ENCODE peak calls at places on chromosomes 7 and 10, in four cellular contexts. U is GM12878, X is HepG2, S is K562. N is an unnamed sample.

GRCh38 chr10:7529638-7530037 is 118.8 kb upstream of the SFMBT2 start:
- DNase-seq in U (no peak), X (peak), S (no peak), N (peak)

GRCh38 chr10:5563991-5564536 is 39.3 kb downstream of the CALML3 start:
- DNase-seq in U (no peak), X (no peak), S (peak), N (no peak)

GRCh38 chr10:68565658-68566057 is 5.5 kb downstream of the TET1 start:
- DNase-seq in U (no peak), X (no peak), S (peak), N (no peak)

GRCh38 chr7:142822714-142823113 is 32.2 kb upstream of the EPHB6 start:
- DNase-seq in U (no peak), X (no peak), S (no peak), N (no peak)

GRCh38 chr7:2560175-2560695 is 1.5 kb downstream of the IQCE start:
- DNase-seq in U (no peak), X (no peak), S (no peak), N (no peak)

GRCh38 chr7:51286392-51286791 is 30.2 kb downstream of the COBL start:
- DNase-seq in U (no peak), X (no peak), S (no peak), N (no peak)

GRCh38 chr7:18762189-18762588 is 266.6 kb downstream of the HDAC9 start:
- DNase-seq in U (no peak), X (no peak), S (no peak), N (no peak)

GRCh38 chr7:100835903-100836811 is 8.8 kb upstream of the EPHB4 start:
- DNase-seq in U (no peak), X (no peak), S (no peak), N (peak)

GRCh38 chr7:122307228-122307619 is 2.7 kb upstream of the FEZF1 start:
- DNase-seq in U (no peak), X (no peak), S (no peak), N (peak)

GRCh38 chr7:131556055-131556911 is at the start of gene PODXL:
- DNase-seq in U (no peak), X (no peak), S (peak), N (peak)

GRCh38 chr7:131555565-131556054 is 818 bp downstream of the PODXL start:
- DNase-seq in U (no peak), X (no peak), S (no peak), N (no peak)

GRCh38 chr7:131557521-131558385 is 1.3 kb upstream of the PODXL start:
- DNase-seq in U (no peak), X (no peak), S (no peak), N (peak)

GRCh38 chr7:131554880-131555516 is 1.4 kb downstream of the PODXL start:
- DNase-seq in U (no peak), X (no peak), S (no peak), N (no peak)

DNA sequence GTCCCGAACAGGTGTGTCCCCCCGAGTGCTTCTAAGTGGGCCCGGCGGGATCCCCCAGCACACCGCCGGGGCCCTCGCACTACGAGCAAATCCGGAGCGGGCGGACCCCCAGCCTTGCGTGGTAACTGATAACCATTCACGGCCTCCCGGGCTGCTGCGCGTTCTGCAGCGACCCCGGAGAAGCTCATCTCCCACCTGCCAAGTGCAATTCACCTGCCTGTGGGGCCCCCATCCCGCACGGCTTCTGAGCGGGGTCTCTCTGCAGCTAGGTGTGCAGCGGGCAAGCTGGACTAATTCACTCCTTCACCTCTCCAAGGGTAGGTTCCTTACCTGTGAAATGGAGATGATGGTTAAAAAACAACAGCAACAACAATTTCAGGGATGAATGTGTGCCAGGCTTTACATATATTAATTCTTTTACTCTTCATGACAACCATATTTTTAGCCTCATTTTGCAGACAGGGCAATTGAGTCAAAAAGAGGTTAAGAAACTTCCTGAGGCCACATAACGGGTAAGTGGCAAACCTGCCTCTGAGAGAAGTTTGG is 557 bp upstream of the PODXL start:
- DNase-seq in U (no peak), X (no peak), S (no peak), N (peak)
- TF ChIP-seq TCF7 in U (no peak), X (no peak), S (no peak), N (no peak)

DNA sequence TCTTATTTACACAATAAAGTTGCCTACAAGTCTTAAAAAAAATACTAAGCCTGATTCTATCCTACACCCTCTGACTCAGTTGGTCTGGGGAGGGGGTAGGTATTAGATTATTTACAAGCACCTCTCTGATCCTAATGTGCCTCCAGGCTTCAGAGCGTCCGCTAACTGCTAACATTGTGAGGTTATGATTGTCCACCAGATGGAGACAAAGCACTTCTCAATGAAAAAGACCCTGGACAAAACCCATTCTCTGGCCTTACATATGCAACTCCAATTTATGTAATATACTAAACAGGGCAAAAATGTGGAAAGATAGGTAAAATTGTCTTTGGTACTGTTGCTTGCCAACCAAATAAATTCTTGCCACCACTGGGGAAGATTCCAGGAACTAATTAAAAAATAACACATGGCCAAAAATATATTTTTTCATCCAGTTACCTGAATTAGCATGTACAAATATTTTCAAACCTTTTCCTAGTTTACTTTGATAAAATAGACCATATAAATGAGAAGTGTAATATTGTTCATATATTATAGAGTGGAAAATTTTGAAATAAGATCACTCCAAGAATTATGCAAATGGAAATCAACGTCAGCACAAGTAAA is 92.4 kb downstream of the KIF20B start:
- DNase-seq in U (peak), X (peak), S (peak), N (no peak)
- TF ChIP-seq TCF7 in U (no peak), X (no peak), S (no peak), N (no peak)

GRCh38 chr10:88187472-88187871 is 324.0 kb downstream of the PTEN start:
- DNase-seq in U (no peak), X (no peak), S (no peak), N (no peak)

GRCh38 chr10:88185830-88186229 is 322.4 kb downstream of the PTEN start:
- DNase-seq in U (no peak), X (no peak), S (no peak), N (no peak)

GRCh38 chr10:88190123-88190522 is 326.7 kb downstream of the PTEN start:
- DNase-seq in U (no peak), X (no peak), S (no peak), N (no peak)

GRCh38 chr10:88184543-88185297 is 321.3 kb downstream of the PTEN start:
- DNase-seq in U (no peak), X (no peak), S (no peak), N (no peak)

GRCh38 chr10:88186335-88186734 is 322.9 kb downstream of the PTEN start:
- DNase-seq in U (no peak), X (no peak), S (no peak), N (no peak)
- TF ChIP-seq TCF7 in U (no peak), X (no peak), S (no peak), N (no peak)

GRCh38 chr10:121243003-121243898 is 355.0 kb downstream of the FGFR2 start:
- DNase-seq in U (no peak), X (no peak), S (no peak), N (no peak)

GRCh38 chr10:121241337-121241736 is 356.9 kb downstream of the FGFR2 start:
- DNase-seq in U (no peak), X (no peak), S (no peak), N (no peak)

GRCh38 chr10:121244791-121245190 is 353.5 kb downstream of the FGFR2 start:
- DNase-seq in U (no peak), X (no peak), S (no peak), N (no peak)

GRCh38 chr10:121245799-121246198 is 352.4 kb downstream of the FGFR2 start:
- DNase-seq in U (no peak), X (no peak), S (no peak), N (no peak)

DNA sequence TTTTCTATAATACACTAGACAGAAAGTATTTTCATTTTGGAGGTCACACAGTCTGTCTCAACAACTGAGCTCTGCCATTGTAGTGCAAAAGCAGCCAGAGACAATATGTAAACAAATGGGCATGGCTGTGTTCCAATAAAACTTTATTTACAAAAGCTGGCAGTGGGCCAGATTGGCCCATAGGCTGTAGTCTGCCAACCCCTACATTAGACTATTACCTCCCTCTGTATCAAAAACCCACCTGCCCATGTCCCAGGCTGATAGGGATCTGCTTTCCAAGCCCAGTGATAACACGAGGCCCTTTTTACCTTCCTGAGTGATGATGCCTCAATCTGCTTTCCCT is 354.4 kb downstream of the FGFR2 start:
- DNase-seq in U (no peak), X (no peak), S (no peak), N (no peak)
- TF ChIP-seq TCF7 in U (no peak), X (no peak), S (no peak), N (no peak)

GRCh38 chr10:33947563-33947962 is 613.1 kb upstream of the NRP1 start:
- DNase-seq in U (no peak), X (no peak), S (no peak), N (no peak)
- TF ChIP-seq TCF7 in U (no peak), X (no peak), S (no peak), N (no peak)

GRCh38 chr7:158109364-158110033 is 478.1 kb downstream of the PTPRN2 start:
- DNase-seq in U (no peak), X (no peak), S (peak), N (no peak)
- TF ChIP-seq TCF7 in U (no peak), X (no peak), S (no peak), N (no peak)